ENCODE peak calls at places on chromosomes 4 and X, in nine cellular contexts. W is GM23338, E is PC-3, Q is AG10803, S is WTC11, G is IMR-90, K is A673, D is GM12865, O is dorsolateral prefrontal cortex. I is an unnamed sample.

GRCh38 chr4:125283702-125284279 is 31.0 kb upstream of the FAT4 start:
- DNase-seq in K (peak; percentile 46), E (peak; percentile 39), W (peak; percentile 36), Q (peak; percentile 46), G (peak; percentile 51), O (no peak), S (no peak), D (peak; percentile 26), I (peak; percentile 24)

GRCh38 chr4:139685180-139685579 is 19.6 kb downstream of the MGST2 start:
- DNase-seq in D (no peak), G (no peak), Q (no peak), S (no peak), W (no peak), E (no peak), K (no peak), O (no peak), I (no peak)

GRCh38 chr4:180618396-180618795 is 1624.8 kb upstream of the TENM3 start:
- DNase-seq in S (no peak), W (no peak), K (no peak), O (no peak), E (no peak), D (peak; percentile 19), G (no peak), Q (no peak), I (no peak)

GRCh38 chr4:35250771-35251170 is 993.5 kb downstream of the ARAP2 start:
- DNase-seq in G (no peak), E (peak; percentile 57), W (no peak), O (no peak), Q (no peak), S (no peak), D (no peak), K (no peak), I (no peak)

GRCh38 chr4:1851160-1851559 is 4.8 kb downstream of the LETM1 start:
- DNase-seq in G (no peak), S (no peak), O (no peak), D (no peak), K (no peak), W (no peak), Q (no peak), E (no peak), I (no peak)

GRCh38 chrX:351736-352135 is 33.1 kb upstream of the GTPBP6 start:
- DNase-seq in K (no peak), E (no peak), D (no peak), Q (no peak), O (no peak), S (no peak), G (no peak), W (no peak), I (no peak)

GRCh38 chr4:85724801-85725548 is 250.0 kb downstream of the ARHGAP24 start:
- DNase-seq in K (no peak), G (no peak), W (no peak), D (peak; percentile 55), Q (peak; percentile 79), O (no peak), S (no peak), E (no peak), I (no peak)

GRCh38 chr4:183618681-183619080 is 40.3 kb downstream of the RWDD4 start:
- DNase-seq in D (no peak), W (no peak), Q (no peak), O (no peak), E (no peak), K (no peak), G (no peak), S (no peak), I (no peak)

GRCh38 chr4:7202391-7202790 is 10.1 kb downstream of the SORCS2 start:
- DNase-seq in Q (peak; percentile 38), K (no peak), E (no peak), O (no peak), G (peak; percentile 37), W (no peak), S (no peak), D (no peak), I (no peak)

GRCh38 chrX:18354369-18355329 is at the start of gene SCML2:
- DNase-seq in Q (peak; percentile 32), D (peak; percentile 37), E (peak; percentile 31), W (peak; percentile 39), K (peak; percentile 55), S (peak; percentile 34), O (peak; percentile 7), G (peak; percentile 21), I (peak; percentile 25)

GRCh38 chr4:25180524-25181131 is 20.4 kb upstream of the SEPSECS start:
- DNase-seq in Q (peak; percentile 50), E (peak; percentile 50), S (peak; percentile 28), K (peak; percentile 69), O (no peak), W (peak; percentile 86), D (peak; percentile 75), G (peak; percentile 46), I (peak; percentile 42)
- TF ChIP-seq CTCF in Q (peak; percentile 74), E (peak; percentile 84), S (peak; percentile 52), K (peak; percentile 87), O (peak; percentile 49), W (peak; percentile 88), D (peak; percentile 72), G (peak; percentile 59), I (peak; percentile 78)

DNA sequence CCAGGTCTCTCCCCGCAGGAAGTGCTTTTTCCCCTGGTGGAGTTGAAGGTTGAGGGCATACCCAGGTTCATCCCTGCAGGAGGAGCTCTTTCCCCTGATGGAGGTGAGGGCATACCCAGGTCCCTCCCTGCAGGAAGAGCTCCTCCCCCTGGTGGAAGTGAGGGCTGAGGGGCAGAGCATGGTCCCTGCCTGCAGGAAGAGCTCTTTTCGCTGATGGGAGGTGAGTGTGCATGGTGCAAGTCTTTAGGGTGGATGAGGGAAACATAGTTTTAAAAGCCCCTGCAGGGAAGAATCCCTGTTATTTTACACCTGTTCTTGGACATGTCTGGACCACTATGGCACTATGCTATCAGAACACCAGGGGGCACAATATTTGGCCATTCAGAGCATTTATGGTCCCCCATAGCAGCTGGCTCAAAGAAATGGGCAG is 43.7 kb upstream of the PUDP start:
- DNase-seq in D (peak; percentile 3), W (peak; percentile 51), S (peak; percentile 37), K (no peak), G (peak; percentile 5), E (peak; percentile 21), O (no peak), Q (no peak), I (no peak)
- TF ChIP-seq CTCF in D (peak; percentile 12), W (peak; percentile 65), S (no peak), K (peak; percentile 36), G (peak; percentile 29), E (peak; percentile 68), O (no peak), Q (no peak), I (no peak)

GRCh38 chrX:87067795-87068194 is 449.8 kb upstream of the KLHL4 start:
- DNase-seq in E (no peak), D (no peak), Q (no peak), G (no peak), K (no peak), O (no peak), S (no peak), W (no peak), I (no peak)
- TF ChIP-seq CTCF in E (no peak), D (no peak), Q (no peak), G (no peak), K (no peak), O (no peak), S (no peak), W (no peak), I (no peak)

GRCh38 chrX:147570483-147570882 is 341.2 kb upstream of the FMR1 start:
- DNase-seq in D (no peak), S (no peak), G (no peak), W (peak; percentile 1), K (no peak), Q (no peak), O (no peak), E (no peak), I (no peak)
- TF ChIP-seq CTCF in D (no peak), S (no peak), G (no peak), W (peak; percentile 37), K (no peak), Q (no peak), O (no peak), E (peak; percentile 24), I (no peak)

GRCh38 chrX:147838465-147839131 is 73.1 kb upstream of the FMR1 start:
- DNase-seq in S (no peak), W (peak; percentile 27), Q (no peak), G (no peak), O (no peak), D (peak; percentile 12), E (no peak), K (peak; percentile 9), I (no peak)
- TF ChIP-seq CTCF in S (no peak), W (peak; percentile 51), Q (peak; percentile 11), G (no peak), O (no peak), D (peak; percentile 36), E (peak; percentile 46), K (peak; percentile 48), I (peak; percentile 33)

GRCh38 chr4:98828801-98829200 is 100.1 kb downstream of the EIF4E start:
- DNase-seq in E (peak; percentile 76), Q (peak; percentile 3), K (peak; percentile 66), G (no peak), D (peak; percentile 18), W (peak; percentile 59), S (peak; percentile 23), O (no peak), I (no peak)
- TF ChIP-seq CTCF in E (peak; percentile 64), Q (no peak), K (peak; percentile 62), G (no peak), D (peak; percentile 19), W (peak; percentile 66), S (no peak), O (peak; percentile 27), I (no peak)

GRCh38 chrX:32687379-32687778 is 524.0 kb downstream of the DMD start:
- DNase-seq in G (no peak), K (peak; percentile 1), S (no peak), E (no peak), Q (no peak), O (no peak), W (peak; percentile 3), D (no peak), I (no peak)
- TF ChIP-seq CTCF in G (no peak), K (no peak), S (no peak), E (no peak), Q (no peak), O (no peak), W (no peak), D (no peak), I (no peak)

DNA sequence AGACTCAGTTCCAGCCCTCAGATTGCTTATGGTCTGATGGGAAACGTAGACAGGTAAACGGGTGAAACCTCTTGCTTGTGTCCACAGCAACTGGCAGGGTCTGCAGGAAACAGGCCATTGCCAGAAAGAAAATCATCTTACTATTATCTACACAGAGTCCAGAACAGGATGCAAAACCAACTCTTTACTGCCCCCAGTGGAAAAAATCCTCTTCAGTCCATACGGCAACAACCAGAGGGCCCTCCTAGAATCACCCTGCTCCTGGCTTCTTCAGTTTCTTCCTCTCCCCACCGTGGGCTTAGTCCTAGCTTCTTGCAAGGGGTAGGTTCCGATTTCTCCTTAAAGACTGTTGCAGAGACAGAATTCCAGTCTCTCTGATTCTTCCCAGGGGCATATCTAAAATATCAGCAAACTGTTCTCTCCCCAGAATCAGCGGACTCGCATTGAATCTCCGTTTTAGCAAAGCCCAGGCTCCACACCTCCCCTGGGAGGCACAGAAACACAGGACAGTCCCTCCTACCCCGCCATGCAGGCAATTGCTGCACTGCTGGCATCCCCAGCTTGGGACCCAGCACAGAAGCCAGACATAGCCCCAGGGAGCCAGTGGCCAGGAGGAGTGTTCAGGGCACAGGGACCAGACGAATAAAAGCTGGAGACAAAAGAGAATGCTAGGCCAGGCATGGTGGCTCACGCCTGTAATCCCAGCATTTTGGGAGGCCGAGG is 41.0 kb upstream of the SH3RF1 start:
- DNase-seq in S (peak; percentile 30), G (peak; percentile 59), E (peak; percentile 53), D (peak; percentile 69), O (no peak), W (peak; percentile 94), Q (peak; percentile 53), K (peak; percentile 78), I (peak; percentile 60)
- TF ChIP-seq CTCF in S (no peak), G (peak; percentile 55), E (peak; percentile 50), D (peak; percentile 54), O (peak; percentile 55), W (peak; percentile 73), Q (peak; percentile 61), K (peak; percentile 70), I (peak; percentile 35)

I was measured in GM10248.